ENCODE peak calls at places on chromosomes 6 and 20, in nine cellular contexts. O, L, U, E, Y, P, H, K and B are unnamed samples.
A peak's percentile ranks its signal among the peaks of the same experiment; 100 is the strongest.

GRCh38 chr6:165245287-165245686 is 64.1 kb downstream of the C6orf118 start:
- DNase-seq in E (no peak), H (peak; percentile 38), L (no peak), O (no peak), Y (no peak), U (no peak), P (no peak), K (no peak), B (peak; percentile 23)

GRCh38 chr6:161683400-161683799 is 409.5 kb upstream of the AGPAT4 start:
- DNase-seq in L (no peak), O (no peak), P (no peak), E (no peak), H (no peak), Y (no peak), U (peak; percentile 77), K (no peak), B (no peak)

GRCh38 chr6:13453771-13454251 is 33.6 kb downstream of the GFOD1 start:
- DNase-seq in U (no peak), L (no peak), H (peak; percentile 57), P (peak; percentile 60), O (peak; percentile 40), E (no peak), K (peak; percentile 74), Y (peak; percentile 23), B (peak; percentile 55)

GRCh38 chr6:33172307-33173227 is 19.7 kb downstream of the COL11A2 start:
- DNase-seq in P (no peak), H (peak; percentile 10), K (no peak), L (no peak), U (no peak), O (no peak), E (no peak), Y (peak; percentile 11), B (no peak)

GRCh38 chr6:87436435-87436834 is 28.7 kb downstream of the CFAP206 start:
- DNase-seq in L (peak; percentile 47), Y (peak; percentile 72), P (no peak), E (no peak), K (no peak), O (no peak), U (peak; percentile 24), H (no peak), B (no peak)

GRCh38 chr20:49388790-49389189 is 93.7 kb downstream of the KCNB1 start:
- DNase-seq in L (no peak), O (no peak), E (no peak), P (no peak), Y (no peak), H (no peak), K (no peak), U (no peak), B (no peak)

GRCh38 chr6:41634657-41635056 is 3.6 kb upstream of the MDFI start:
- DNase-seq in E (no peak), H (no peak), K (no peak), Y (no peak), U (no peak), O (no peak), P (no peak), L (no peak), B (peak; percentile 10)

GRCh38 chr6:45676376-45676775 is 298.6 kb upstream of the SUPT3H start:
- DNase-seq in O (no peak), E (no peak), Y (no peak), U (no peak), P (no peak), K (no peak), H (no peak), L (no peak), B (no peak)

GRCh38 chr20:37873909-37874308 is 29.0 kb upstream of the VSTM2L start:
- DNase-seq in Y (no peak), L (no peak), O (no peak), K (no peak), P (no peak), E (peak; percentile 17), U (no peak), H (no peak), B (no peak)

GRCh38 chr6:152783217-152783878 is 32.8 kb downstream of the VIP start:
- DNase-seq in K (no peak), H (no peak), E (no peak), P (no peak), Y (no peak), L (no peak), U (no peak), O (no peak), B (no peak)

GRCh38 chr20:39103732-39104131 is 141.6 kb downstream of the DHX35 start:
- DNase-seq in P (no peak), O (no peak), L (no peak), K (no peak), H (no peak), Y (no peak), U (no peak), E (no peak), B (no peak)

GRCh38 chr20:25082498-25082873 is 545 bp upstream of the VSX1 start:
- DNase-seq in P (no peak), H (no peak), E (no peak), L (no peak), O (no peak), U (no peak), K (no peak), Y (no peak), B (no peak)

GRCh38 chr6:29834564-29835436 is 7.2 kb downstream of the HLA-G start:
- DNase-seq in Y (no peak), K (no peak), U (peak; percentile 7), E (no peak), H (peak; percentile 27), O (peak; percentile 16), L (peak; percentile 61), P (peak; percentile 1), B (peak; percentile 10)

GRCh38 chr6:72952808-72953630 is 272.3 kb downstream of the KHDC1L start:
- DNase-seq in O (no peak), E (no peak), U (no peak), Y (no peak), H (no peak), K (peak; percentile 25), L (no peak), P (no peak), B (no peak)

GRCh38 chr6:148128014-148128730 is 214.5 kb upstream of the SASH1 start:
- DNase-seq in P (no peak), U (no peak), K (no peak), L (no peak), Y (no peak), O (no peak), E (no peak), H (no peak), B (no peak)

GRCh38 chr6:22306741-22307466 is 10.1 kb upstream of the PRL start:
- DNase-seq in P (no peak), E (no peak), U (no peak), H (no peak), O (no peak), Y (no peak), L (no peak), K (no peak), B (no peak)

GRCh38 chr20:52914870-52915269 is 57.3 kb upstream of the TSHZ2 start:
- DNase-seq in U (no peak), H (no peak), E (no peak), P (no peak), K (no peak), Y (no peak), O (no peak), L (no peak), B (no peak)

GRCh38 chr6:144585217-144585814 is 300.2 kb downstream of the UTRN start:
- DNase-seq in K (no peak), L (no peak), U (peak; percentile 22), O (peak; percentile 40), Y (peak; percentile 24), E (no peak), P (peak; percentile 36), H (peak; percentile 92), B (peak; percentile 73)

GRCh38 chr20:57856658-57857057 is 146.8 kb upstream of the PMEPA1 start:
- DNase-seq in K (no peak), O (no peak), Y (no peak), L (peak; percentile 22), P (no peak), E (no peak), H (no peak), U (no peak), B (no peak)

GRCh38 chr20:5864428-5864827 is 85.9 kb downstream of the TRMT6 start:
- DNase-seq in L (no peak), Y (no peak), K (no peak), U (no peak), O (no peak), E (no peak), P (no peak), H (no peak), B (no peak)

GRCh38 chr6:169502445-169502844 is 199.4 kb downstream of the WDR27 start:
- DNase-seq in E (no peak), L (no peak), O (no peak), U (no peak), Y (no peak), P (no peak), H (no peak), K (no peak), B (no peak)

GRCh38 chr20:51876511-51876910 is 74.2 kb upstream of the SALL4 start:
- DNase-seq in P (no peak), K (no peak), Y (no peak), L (no peak), O (no peak), U (no peak), H (peak; percentile 45), E (no peak), B (no peak)

GRCh38 chr6:4582506-4582905 is 193.7 kb upstream of the CDYL start:
- DNase-seq in H (no peak), K (no peak), O (no peak), P (no peak), E (no peak), Y (peak; percentile 29), U (no peak), L (no peak), B (no peak)

GRCh38 chr6:152474341-152474740 is 162.8 kb downstream of the SYNE1 start:
- DNase-seq in O (no peak), H (no peak), U (no peak), L (no peak), E (no peak), P (no peak), K (no peak), Y (peak; percentile 12), B (no peak)